ENCODE peak calls at places on chromosomes 7 and 10, in four cellular contexts. V, B, P and M are unnamed samples.

GRCh38 chr7:103857435-103857834 is 132.0 kb downstream of the RELN start:
- DNase-seq in V (no peak), B (no peak), P (peak), M (peak)

GRCh38 chr10:14687340-14687739 is 87.4 kb downstream of the FAM107B start:
- DNase-seq in V (no peak), B (no peak), P (no peak), M (no peak)

GRCh38 chr10:90162464-90162863 is 461.1 kb downstream of the KIF20B start:
- DNase-seq in V (no peak), B (no peak), P (no peak), M (no peak)

GRCh38 chr10:33381897-33382578 is 47.6 kb upstream of the NRP1 start:
- DNase-seq in V (no peak), B (no peak), P (no peak), M (no peak)

GRCh38 chr10:116589911-116590310 is 848 bp upstream of the PNLIPRP1 start:
- DNase-seq in V (no peak), B (no peak), P (no peak), M (no peak)

GRCh38 chr7:16078076-16078952 is 343.0 kb downstream of the CRPPA start:
- DNase-seq in V (peak), B (no peak), P (peak), M (peak)

GRCh38 chr10:52653510-52653909 is 119.1 kb downstream of the MBL2 start:
- DNase-seq in V (no peak), B (no peak), P (no peak), M (no peak)

GRCh38 chr7:91628742-91629141 is 251.8 kb downstream of the MTERF1 start:
- DNase-seq in V (no peak), B (no peak), P (no peak), M (no peak)

GRCh38 chr10:88027570-88027969 is 164.1 kb downstream of the PTEN start:
- DNase-seq in V (peak), B (no peak), P (no peak), M (no peak)

GRCh38 chr10:24680647-24681475 is 42.8 kb downstream of the ARHGAP21 start:
- DNase-seq in V (no peak), B (no peak), P (no peak), M (no peak)

GRCh38 chr7:12524794-12525386 is 45.6 kb upstream of the SCIN start:
- DNase-seq in V (peak), B (no peak), P (peak), M (peak)

GRCh38 chr7:72265071-72265470 is 147.1 kb downstream of the CALN1 start:
- DNase-seq in V (no peak), B (no peak), P (no peak), M (no peak)

GRCh38 chr7:6151994-6152735 is 120.3 kb downstream of the CYTH3 start:
- DNase-seq in V (no peak), B (no peak), P (no peak), M (no peak)

GRCh38 chr10:15759265-15759664 is 39.5 kb upstream of the ITGA8 start:
- DNase-seq in V (no peak), B (no peak), P (no peak), M (no peak)

GRCh38 chr10:11232222-11232961 is 214.7 kb downstream of the CELF2 start:
- DNase-seq in V (no peak), B (peak), P (no peak), M (no peak)

GRCh38 chr10:99754670-99755069 is 22.6 kb downstream of the CUTC start:
- DNase-seq in V (no peak), B (no peak), P (no peak), M (no peak)

GRCh38 chr10:78524941-78525340 is 491.3 kb downstream of the RPS24 start:
- DNase-seq in V (no peak), B (no peak), P (peak), M (no peak)

GRCh38 chr7:144118341-144118740 is 4.6 kb upstream of the OR2A14 start:
- DNase-seq in V (no peak), B (no peak), P (no peak), M (no peak)

GRCh38 chr10:47288916-47289495 is 11.0 kb upstream of the GDF10 start:
- DNase-seq in V (no peak), B (peak), P (no peak), M (no peak)

GRCh38 chr10:125035136-125035535 is 93.2 kb downstream of the ZRANB1 start:
- DNase-seq in V (no peak), B (no peak), P (no peak), M (no peak)

GRCh38 chr7:96306385-96307125 is 15.3 kb downstream of the SLC25A13 start:
- DNase-seq in V (no peak), B (no peak), P (no peak), M (no peak)

GRCh38 chr7:35437619-35438275 is 183.8 kb upstream of the TBX20 start:
- DNase-seq in V (no peak), B (no peak), P (no peak), M (no peak)

GRCh38 chr10:16832351-16833080 is 15.3 kb upstream of the RSU1 start:
- DNase-seq in V (no peak), B (no peak), P (no peak), M (no peak)

GRCh38 chr10:14574291-14574690 is 200.4 kb downstream of the FAM107B start:
- DNase-seq in V (no peak), B (no peak), P (no peak), M (no peak)

GRCh38 chr7:339062-339342 is 49.0 kb downstream of the FOXL3 start:
- DNase-seq in V (no peak), B (no peak), P (no peak), M (no peak)

GRCh38 chr10:42952931-42953683 is 123.8 kb upstream of the RET start:
- DNase-seq in V (no peak), B (peak), P (no peak), M (no peak)

GRCh38 chr10:88928254-88928653 is 24.3 kb downstream of the ACTA2 start:
- DNase-seq in V (no peak), B (no peak), P (no peak), M (no peak)

GRCh38 chr10:79063661-79064490 is 4.9 kb upstream of the ZMIZ1 start:
- DNase-seq in V (no peak), B (no peak), P (no peak), M (no peak)

GRCh38 chr7:91249506-91250233 is 14.6 kb upstream of the FZD1 start:
- DNase-seq in V (no peak), B (no peak), P (no peak), M (no peak)

GRCh38 chr7:157460721-157461120 is 123.9 kb downstream of the DNAJB6 start:
- DNase-seq in V (no peak), B (peak), P (no peak), M (no peak)

GRCh38 chr7:100675581-100676350 is 2.2 kb downstream of the GNB2 start:
- DNase-seq in V (peak), B (peak), P (peak), M (peak)

GRCh38 chr10:95809370-95810197 is 53.6 kb downstream of the ENTPD1 start:
- DNase-seq in V (no peak), B (no peak), P (no peak), M (no peak)